ENCODE peak calls at places on chromosomes 2 and 18, in six cellular contexts. B is mucosa of gallbladder; G is activated CD4-positive, alpha-beta memory T cell treated with anti-CD3 and anti-CD28 coated beads, Interleukin-2, amount 10 ng/mL, durations not matched to agents 7 days and 5 days; A is right cardiac atrium; T is substantia nigra; I is stimulated activated CD8-positive, alpha-beta memory T cell treated with anti-CD3 and anti-CD28 coated beads, Interleukin-4, amount 100 ng/mL, for 1 hour. P is an unnamed sample.

GRCh38 chr2:48651127-48651526 is 33.5 kb downstream of the GTF2A1L start:
- DNase-seq in B (no peak), G (no peak), A (no peak), T (no peak), I (no peak), P (no peak)

GRCh38 chr2:75606851-75607798 is 39.5 kb upstream of the MRPL19 start:
- DNase-seq in B (no peak), G (no peak), A (no peak), T (no peak), I (no peak), P (no peak)

GRCh38 chr2:172484253-172484652 is 56.9 kb downstream of the ITGA6 start:
- DNase-seq in B (no peak), G (no peak), A (no peak), T (no peak), I (no peak), P (no peak)

GRCh38 chr18:23712445-23712844 is 23.2 kb downstream of the LAMA3 start:
- DNase-seq in B (no peak), G (peak), A (no peak), T (no peak), I (no peak), P (no peak)

GRCh38 chr2:65013776-65014175 is 24.6 kb downstream of the SLC1A4 start:
- DNase-seq in B (no peak), G (no peak), A (no peak), T (no peak), I (no peak), P (no peak)

GRCh38 chr18:43161528-43161927 is 46.0 kb upstream of the RIT2 start:
- DNase-seq in B (no peak), G (no peak), A (no peak), T (no peak), I (no peak), P (no peak)

GRCh38 chr2:23221236-23221635 is 163.7 kb upstream of the KLHL29 start:
- DNase-seq in B (no peak), G (no peak), A (no peak), T (no peak), I (no peak), P (no peak)

GRCh38 chr2:61450144-61450543 is 20.7 kb downstream of the USP34 start:
- DNase-seq in B (no peak), G (no peak), A (no peak), T (no peak), I (no peak), P (no peak)

GRCh38 chr2:129233751-129234406 is 745.6 kb upstream of the RAB6C start:
- DNase-seq in B (peak), G (no peak), A (peak), T (no peak), I (no peak), P (no peak)

GRCh38 chr2:47501374-47502200 is 98.6 kb downstream of the MSH2 start:
- DNase-seq in B (no peak), G (peak), A (no peak), T (no peak), I (no peak), P (no peak)

GRCh38 chr18:56436651-56437050 is 201.7 kb downstream of the TXNL1 start:
- DNase-seq in B (no peak), G (no peak), A (no peak), T (no peak), I (no peak), P (no peak)

GRCh38 chr18:76984193-76985155 is 148.1 kb downstream of the MBP start:
- DNase-seq in B (no peak), G (peak), A (peak), T (no peak), I (no peak), P (no peak)

GRCh38 chr2:45732436-45732835 is 81.0 kb downstream of the PRKCE start:
- DNase-seq in B (no peak), G (no peak), A (no peak), T (no peak), I (no peak), P (no peak)

GRCh38 chr2:27566628-27567027 is 16.2 kb upstream of the ZNF512 start:
- DNase-seq in B (no peak), G (no peak), A (no peak), T (no peak), I (no peak), P (no peak)

GRCh38 chr18:44900627-44901026 is 219.9 kb downstream of the SETBP1 start:
- DNase-seq in B (no peak), G (no peak), A (no peak), T (no peak), I (no peak), P (no peak)

GRCh38 chr2:109456776-109457175 is 157.0 kb downstream of the SEPTIN10 start:
- DNase-seq in B (no peak), G (no peak), A (no peak), T (no peak), I (no peak), P (no peak)

GRCh38 chr18:29912351-29912750 is 1130.2 kb downstream of the DSC3 start:
- DNase-seq in B (no peak), G (no peak), A (peak), T (no peak), I (no peak), P (no peak)

GRCh38 chr2:207394812-207395534 is 134.8 kb upstream of the CREB1 start:
- DNase-seq in B (no peak), G (peak), A (peak), T (no peak), I (no peak), P (no peak)

GRCh38 chr18:57390044-57390443 is 37.7 kb downstream of the ST8SIA3 start:
- DNase-seq in B (peak), G (no peak), A (no peak), T (no peak), I (no peak), P (no peak)

GRCh38 chr2:158487419-158487818 is 30.7 kb downstream of the PKP4 start:
- DNase-seq in B (no peak), G (no peak), A (no peak), T (no peak), I (no peak), P (no peak)

GRCh38 chr2:219124379-219125110 is 36.1 kb downstream of the NHEJ1 start:
- DNase-seq in B (no peak), G (no peak), A (peak), T (no peak), I (no peak), P (no peak)

GRCh38 chr2:48315847-48316194 is 214.1 kb upstream of the STON1 start:
- DNase-seq in B (no peak), G (peak), A (no peak), T (no peak), I (no peak), P (peak)

GRCh38 chr2:37645363-37645762 is 26.1 kb downstream of the CDC42EP3 start:
- DNase-seq in B (no peak), G (peak), A (no peak), T (no peak), I (no peak), P (no peak)

GRCh38 chr2:199457147-199458016 is at the start of gene SATB2:
- DNase-seq in B (no peak), G (no peak), A (peak), T (no peak), I (no peak), P (peak)

GRCh38 chr18:29840101-29840500 is 1202.4 kb downstream of the DSC3 start:
- DNase-seq in B (no peak), G (no peak), A (no peak), T (no peak), I (no peak), P (no peak)

GRCh38 chr2:25290811-25291510 is 50.8 kb downstream of the DNMT3A start:
- DNase-seq in B (no peak), G (no peak), A (peak), T (no peak), I (no peak), P (no peak)